ENCODE peak calls at places on chromosomes 12 and 14, in eight cellular contexts. A, K, U, Q, D, B, O and M are unnamed samples. For H3K4me1 and H3K27me3, the result is how much of the 10 kb centered on the place peaks cover.

GRCh38 chr14:45332360-45332988 is 79.5 kb upstream of the MIS18BP1 start:
- DNase-seq in A (no peak), K (no peak), U (no peak), Q (no peak), D (no peak), B (no peak), O (no peak), M (no peak)

GRCh38 chr14:94046696-94047250 is 20.6 kb downstream of the OTUB2 start:
- DNase-seq in A (no peak), K (no peak), U (no peak), Q (no peak), D (no peak), B (no peak), O (no peak), M (no peak)

GRCh38 chr14:87494010-87494409 is 499.0 kb downstream of the GALC start:
- DNase-seq in A (no peak), K (no peak), U (no peak), Q (no peak), D (no peak), B (no peak), O (no peak), M (no peak)

GRCh38 chr14:104939666-104940410 is 15.2 kb downstream of the PLD4 start:
- DNase-seq in A (peak), K (no peak), U (no peak), Q (no peak), D (no peak), B (no peak), O (no peak), M (no peak)

GRCh38 chr14:26383286-26383685 is 214.5 kb downstream of the NOVA1 start:
- DNase-seq in A (no peak), K (no peak), U (no peak), Q (no peak), D (no peak), B (no peak), O (no peak), M (no peak)

GRCh38 chr12:65074932-65075331 is 46.2 kb downstream of the WIF1 start:
- DNase-seq in A (no peak), K (no peak), U (no peak), Q (no peak), D (no peak), B (no peak), O (no peak), M (no peak)

GRCh38 chr12:4118017-4118510 is 155.5 kb upstream of the CCND2 start:
- DNase-seq in A (peak), K (peak), U (peak), Q (no peak), D (no peak), B (no peak), O (peak), M (no peak)

GRCh38 chr14:100303179-100303578 is 3.1 kb downstream of the SLC25A29 start:
- DNase-seq in A (no peak), K (no peak), U (no peak), Q (no peak), D (no peak), B (no peak), O (no peak), M (no peak)

GRCh38 chr12:79643821-79644220 is 46.9 kb downstream of the PAWR start:
- DNase-seq in A (no peak), K (no peak), U (no peak), Q (no peak), D (no peak), B (no peak), O (no peak), M (no peak)

GRCh38 chr14:44959538-44959937 is 2.2 kb downstream of the KLHL28 start:
- DNase-seq in A (no peak), K (no peak), U (no peak), Q (no peak), D (no peak), B (no peak), O (no peak), M (no peak)

GRCh38 chr12:2417761-2418160 is 365.0 kb downstream of the CACNA1C start:
- DNase-seq in A (no peak), K (no peak), U (no peak), Q (no peak), D (no peak), B (no peak), O (no peak), M (no peak)
- H3K4me1 ChIP-seq in A (under half), K (under half), U (under half), Q (under half), D (under half), B (under half), O (under half), M (under half)

GRCh38 chr12:123337053-123337452 is 27.6 kb downstream of the SBNO1 start:
- DNase-seq in A (no peak), K (no peak), U (no peak), Q (no peak), D (no peak), B (no peak), O (no peak), M (no peak)

GRCh38 chr12:123329799-123330198 is 34.8 kb downstream of the SBNO1 start:
- DNase-seq in A (no peak), K (no peak), U (no peak), Q (no peak), D (no peak), B (no peak), O (no peak), M (no peak)

GRCh38 chr12:123336530-123336929 is 28.1 kb downstream of the SBNO1 start:
- DNase-seq in A (no peak), K (no peak), U (peak), Q (no peak), D (no peak), B (no peak), O (no peak), M (no peak)

GRCh38 chr12:123335490-123335889 is 29.2 kb downstream of the SBNO1 start:
- DNase-seq in A (no peak), K (no peak), U (no peak), Q (no peak), D (no peak), B (no peak), O (no peak), M (no peak)
- H3K4me3 ChIP-seq in A (no peak), K (no peak), U (no peak), Q (no peak), D (no peak), B (no peak), O (no peak), M (no peak)

GRCh38 chr12:53966070-53966384 is 6.9 kb upstream of the HOXC11 start:
- DNase-seq in A (no peak), K (no peak), U (no peak), Q (no peak), D (no peak), B (no peak), O (no peak), M (no peak)
- H3K27me3 ChIP-seq in A (half or more), K (half or more), U (half or more), Q (half or more), D (under half), B (half or more), O (half or more), M (under half)

GRCh38 chr12:131894981-131895639 is 688 bp downstream of the ULK1 start:
- DNase-seq in A (peak), K (no peak), U (no peak), Q (no peak), D (peak), B (no peak), O (peak), M (no peak)

GRCh38 chr12:131897276-131897675 is 2.9 kb downstream of the ULK1 start:
- DNase-seq in A (peak), K (no peak), U (no peak), Q (no peak), D (peak), B (no peak), O (no peak), M (no peak)

GRCh38 chr12:131896811-131897270 is 2.4 kb downstream of the ULK1 start:
- DNase-seq in A (no peak), K (no peak), U (no peak), Q (no peak), D (no peak), B (no peak), O (no peak), M (no peak)

GRCh38 chr12:131895640-131896079 is 1.2 kb downstream of the ULK1 start:
- DNase-seq in A (no peak), K (no peak), U (no peak), Q (no peak), D (no peak), B (no peak), O (peak), M (no peak)

GRCh38 chr12:131896080-131896810 is 1.8 kb downstream of the ULK1 start:
- DNase-seq in A (peak), K (peak), U (peak), Q (peak), D (peak), B (peak), O (peak), M (peak)
- H3K4me1 ChIP-seq in A (under half), K (under half), U (under half), Q (under half), D (under half), B (under half), O (under half), M (under half)

GRCh38 chr14:71021347-71022014 is 114.2 kb downstream of the PCNX1 start:
- DNase-seq in A (no peak), K (peak), U (no peak), Q (no peak), D (no peak), B (no peak), O (no peak), M (no peak)
- H3K4me3 ChIP-seq in A (no peak), K (no peak), U (no peak), Q (no peak), D (no peak), B (peak), O (no peak), M (no peak)

DNA sequence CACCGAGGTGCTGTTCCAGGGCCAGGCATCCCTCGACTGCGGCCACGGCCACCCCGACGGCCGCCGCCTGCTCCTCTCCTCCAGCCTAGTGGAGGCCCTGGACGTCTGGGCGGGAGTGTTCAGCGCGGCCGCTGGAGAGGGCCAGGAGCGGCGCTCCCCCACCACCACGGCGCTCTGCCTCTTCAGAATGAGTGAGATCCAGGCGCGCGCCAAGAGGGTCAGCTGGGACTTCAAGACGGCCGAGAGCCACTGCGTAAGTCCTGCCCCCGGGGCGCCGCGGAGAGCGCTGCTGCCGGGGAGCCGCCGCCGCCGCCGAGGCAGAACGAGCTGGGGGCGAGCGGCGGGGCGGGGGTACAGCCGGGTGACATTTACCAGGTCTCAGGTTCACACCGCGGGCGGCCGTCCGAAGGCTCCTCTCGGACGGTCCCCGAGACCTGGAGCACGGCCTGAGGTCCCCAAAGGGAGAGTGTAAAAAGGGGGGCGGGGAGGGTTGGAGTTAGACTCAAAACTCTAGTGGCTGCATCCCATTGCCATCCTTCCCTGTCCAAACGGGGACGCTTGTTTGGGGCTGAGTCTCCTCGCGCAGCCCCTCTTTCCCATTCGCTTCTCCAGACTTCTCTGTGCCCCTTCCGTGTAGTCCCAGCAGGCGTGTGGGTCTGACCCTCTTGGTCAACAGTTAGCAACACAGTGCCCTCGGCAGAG is 1.6 kb downstream of the PLXNC1 start:
- DNase-seq in A (peak), K (peak), U (peak), Q (no peak), D (peak), B (no peak), O (peak), M (peak)
- H3K27me3 ChIP-seq in A (under half), K (half or more), U (under half), Q (under half), D (under half), B (under half), O (under half), M (under half)

DNA sequence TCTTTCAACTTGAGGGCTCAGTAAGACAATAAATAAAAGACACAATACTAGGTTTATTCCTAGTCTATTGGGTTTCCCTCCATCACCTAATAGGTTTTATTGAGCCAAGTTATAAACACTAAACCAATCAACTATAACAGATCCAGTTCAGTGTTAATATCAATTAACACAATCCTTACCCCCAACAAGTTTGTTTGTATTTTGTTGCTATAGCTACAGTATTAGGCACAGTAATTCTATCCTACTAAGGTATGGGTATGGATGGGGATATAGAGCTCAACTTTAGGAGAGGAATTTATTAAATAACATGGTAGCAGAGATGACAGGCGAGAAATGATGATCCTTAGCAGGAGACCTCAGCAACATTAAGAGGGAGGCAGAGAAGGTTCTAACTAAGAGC is 13.3 kb downstream of the PPP4R3A start:
- DNase-seq in A (no peak), K (no peak), U (no peak), Q (no peak), D (no peak), B (no peak), O (no peak), M (no peak)
- H3K4me1 ChIP-seq in A (under half), K (under half), U (half or more), Q (under half), D (under half), B (half or more), O (under half), M (under half)

DNA sequence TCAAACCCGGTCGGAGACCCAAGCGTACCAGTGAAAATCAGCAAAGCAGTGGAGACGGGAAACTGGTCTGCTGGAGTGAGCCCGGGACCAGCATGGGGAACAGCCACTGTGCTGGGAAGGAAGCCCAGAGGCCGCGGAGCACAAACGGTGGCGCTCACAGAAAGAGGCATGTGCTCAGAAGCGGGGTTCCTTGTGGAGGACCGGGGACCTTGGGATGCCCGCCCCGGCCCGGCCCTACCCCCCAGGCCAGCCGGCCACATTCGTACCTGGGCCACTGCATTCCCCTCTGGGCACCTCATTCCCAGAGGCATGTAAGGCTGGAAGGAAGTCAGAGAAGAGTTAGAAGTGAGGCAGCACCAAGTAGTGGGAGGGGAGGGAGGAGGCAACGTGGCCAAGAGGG is 79.3 kb downstream of the RFLNA start:
- DNase-seq in A (no peak), K (no peak), U (no peak), Q (no peak), D (no peak), B (no peak), O (no peak), M (no peak)
- H3K4me3 ChIP-seq in A (no peak), K (no peak), U (no peak), Q (no peak), D (no peak), B (no peak), O (no peak), M (no peak)

DNA sequence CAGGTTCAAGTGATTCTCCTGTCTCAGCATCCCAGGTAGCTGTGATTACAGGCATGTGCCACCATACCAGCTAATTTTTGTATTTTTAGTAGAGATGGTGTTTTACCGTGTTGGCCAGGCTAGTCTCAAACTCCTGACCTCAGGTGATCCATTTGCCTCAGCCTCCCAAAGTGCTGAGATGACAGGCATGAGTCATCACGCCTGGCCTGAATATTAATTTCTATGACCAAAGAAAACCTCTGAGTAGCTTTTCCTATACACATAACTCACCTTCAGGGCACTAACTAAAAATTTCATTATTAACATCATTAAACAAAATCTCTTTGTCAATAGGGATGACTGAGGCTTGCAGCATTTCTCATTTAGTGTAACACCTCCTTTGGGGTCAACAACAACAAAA is 259.6 kb upstream of the KRR1 start:
- DNase-seq in A (no peak), K (no peak), U (no peak), Q (no peak), D (no peak), B (no peak), O (no peak), M (no peak)
- H3K27me3 ChIP-seq in A (under half), K (under half), U (under half), Q (under half), D (under half), B (under half), O (under half), M (under half)